ENCODE peak calls at places on chromosomes 2 and 18, in nine cellular contexts. D, R, A, V, Y, G, C, P and Q are unnamed samples.
A peak's percentile ranks its signal among the peaks of the same experiment; 100 is the strongest.

GRCh38 chr2:201275069-201275468 is 14.7 kb downstream of the CASP8 start:
- DNase-seq in D (no peak), R (no peak), A (no peak), V (no peak), Y (no peak), G (no peak), C (no peak), P (no peak), Q (no peak)

GRCh38 chr2:24917086-24917485 is 3.0 kb downstream of the ADCY3 start:
- DNase-seq in D (no peak), R (no peak), A (peak; percentile 71), V (peak; percentile 45), Y (peak; percentile 85), G (no peak), C (no peak), P (no peak), Q (no peak)

GRCh38 chr18:75977069-75977468 is 518.0 kb downstream of the ZNF516 start:
- DNase-seq in D (no peak), R (no peak), A (no peak), V (no peak), Y (peak; percentile 10), G (no peak), C (no peak), P (no peak), Q (no peak)

GRCh38 chr2:100137318-100137717 is 5.1 kb downstream of the AFF3 start:
- DNase-seq in D (no peak), R (no peak), A (no peak), V (no peak), Y (no peak), G (no peak), C (no peak), P (no peak), Q (no peak)

GRCh38 chr2:145158051-145158586 is 638.2 kb upstream of the ZEB2 start:
- DNase-seq in D (no peak), R (no peak), A (no peak), V (peak; percentile 96), Y (peak; percentile 70), G (peak; percentile 24), C (no peak), P (peak; percentile 83), Q (peak; percentile 95)

GRCh38 chr2:205405194-205405593 is 277.1 kb upstream of the NRP2 start:
- DNase-seq in D (no peak), R (no peak), A (no peak), V (peak; percentile 69), Y (no peak), G (no peak), C (no peak), P (no peak), Q (peak; percentile 57)

GRCh38 chr2:219851801-219852481 is 224.5 kb downstream of the SLC4A3 start:
- DNase-seq in D (no peak), R (no peak), A (no peak), V (peak; percentile 6), Y (no peak), G (no peak), C (peak; percentile 27), P (no peak), Q (peak; percentile 23)

GRCh38 chr2:96265349-96265839 is 403 bp downstream of the TMEM127 start:
- DNase-seq in D (no peak), R (no peak), A (peak; percentile 74), V (no peak), Y (peak; percentile 51), G (peak; percentile 67), C (peak; percentile 70), P (no peak), Q (no peak)

GRCh38 chr18:26634631-26635030 is 86.3 kb upstream of the KCTD1 start:
- DNase-seq in D (no peak), R (no peak), A (no peak), V (no peak), Y (peak; percentile 84), G (no peak), C (no peak), P (no peak), Q (no peak)

GRCh38 chr2:231115651-231116050 is 9.2 kb downstream of the HTR2B start:
- DNase-seq in D (no peak), R (no peak), A (no peak), V (no peak), Y (no peak), G (no peak), C (no peak), P (no peak), Q (no peak)

GRCh38 chr2:204472375-204472774 is 72.9 kb upstream of the PARD3B start:
- DNase-seq in D (no peak), R (no peak), A (no peak), V (no peak), Y (no peak), G (no peak), C (no peak), P (no peak), Q (peak; percentile 57)

GRCh38 chr2:130972410-130972809 is 120.8 kb downstream of the FAM168B start:
- DNase-seq in D (no peak), R (no peak), A (no peak), V (peak; percentile 23), Y (no peak), G (no peak), C (no peak), P (no peak), Q (no peak)

GRCh38 chr2:239949079-239949478 is 76.1 kb downstream of the NDUFA10 start:
- DNase-seq in D (no peak), R (no peak), A (no peak), V (no peak), Y (no peak), G (no peak), C (no peak), P (peak; percentile 10), Q (no peak)

GRCh38 chr2:223759569-223760430 is 77.6 kb downstream of the AP1S3 start:
- DNase-seq in D (no peak), R (no peak), A (no peak), V (peak; percentile 95), Y (peak; percentile 5), G (no peak), C (no peak), P (no peak), Q (peak; percentile 54)

GRCh38 chr2:38443021-38443541 is 66.0 kb upstream of the ATL2 start:
- DNase-seq in D (no peak), R (no peak), A (no peak), V (peak; percentile 54), Y (no peak), G (no peak), C (no peak), P (no peak), Q (no peak)

GRCh38 chr2:175111200-175111657 is 56.8 kb downstream of the ATF2 start:
- DNase-seq in D (no peak), R (no peak), A (no peak), V (peak; percentile 57), Y (peak; percentile 64), G (no peak), C (peak; percentile 39), P (no peak), Q (peak; percentile 49)

GRCh38 chr18:71598374-71598773 is 945.8 kb downstream of the CBLN2 start:
- DNase-seq in D (no peak), R (no peak), A (no peak), V (peak; percentile 31), Y (no peak), G (no peak), C (no peak), P (no peak), Q (no peak)

GRCh38 chr2:210252699-210253606 is 27.7 kb upstream of the ACADL start:
- DNase-seq in D (no peak), R (no peak), A (no peak), V (no peak), Y (no peak), G (no peak), C (peak; percentile 8), P (no peak), Q (no peak)

GRCh38 chr2:181777654-181778053 is 97.3 kb upstream of the NEUROD1 start:
- DNase-seq in D (peak; percentile 33), R (no peak), A (no peak), V (no peak), Y (no peak), G (no peak), C (no peak), P (no peak), Q (no peak)

GRCh38 chr2:61255580-61256437 is 93.8 kb downstream of the C2orf74 start:
- DNase-seq in D (no peak), R (no peak), A (no peak), V (peak; percentile 91), Y (peak; percentile 26), G (no peak), C (no peak), P (no peak), Q (peak; percentile 91)